ENCODE peak calls at places on chromosomes 5 and 9, in four cellular contexts. L is activated naive CD4-positive, alpha-beta T cell treated with anti-CD3 and anti-CD28 coated beads for 36 hours; F is EH; R is neural crest cell. W is an unnamed sample.

GRCh38 chr9:117414906-117415583 is at the start of gene ASTN2:
- DNase-seq in L (no peak), R (peak), F (peak), W (no peak)

GRCh38 chr5:24225051-24225450 is 419.7 kb downstream of the CDH10 start:
- DNase-seq in L (no peak), F (no peak), R (no peak), W (no peak)

GRCh38 chr5:107467137-107467932 is 203.4 kb downstream of the EFNA5 start:
- DNase-seq in R (no peak), L (no peak), F (no peak), W (no peak)

GRCh38 chr5:26329562-26330189 is 708.7 kb downstream of the CDH9 start:
- DNase-seq in R (no peak), L (no peak), F (no peak), W (peak)

GRCh38 chr5:135116146-135116545 is 82.1 kb upstream of the PITX1 start:
- DNase-seq in L (no peak), F (no peak), R (no peak), W (no peak)

GRCh38 chr5:6392571-6392970 is 14.2 kb upstream of the MED10 start:
- DNase-seq in L (no peak), F (no peak), R (no peak), W (no peak)

GRCh38 chr5:5069851-5070250 is 70.3 kb upstream of the ADAMTS16 start:
- DNase-seq in R (no peak), L (no peak), F (no peak), W (no peak)

GRCh38 chr5:135825373-135826220 is 8.9 kb upstream of the SLC25A48 start:
- DNase-seq in F (no peak), L (no peak), R (no peak), W (no peak)

GRCh38 chr5:74310967-74311930 is 329.3 kb downstream of the ENC1 start:
- DNase-seq in R (no peak), F (no peak), L (no peak), W (no peak)

GRCh38 chr5:15850939-15851341 is 328.7 kb downstream of the MARCHF11 start:
- DNase-seq in F (no peak), R (no peak), L (no peak), W (no peak)

W was measured in HT1080.